ENCODE peak calls at places on chromosomes 2 and 18, in five cellular contexts. One of them, this sample, is unnamed.
A peak's percentile ranks its signal among the peaks of the same experiment; 100 is the strongest.

GRCh38 chr2:138034536-138034935 is 70.3 kb downstream of the HNMT start:
- DNase-seq in stimulated activated CD4-positive, alpha-beta T cell treated with anti-CD3 and anti-CD28 coated beads, Interleukin-15, amount 100 ng/mL, for 1 hour: no peak
- DNase-seq in WTC11: no peak
- DNase-seq in H7: peak; percentile 8
- DNase-seq in cardiac fibroblast: no peak
- DNase-seq in this sample: no peak

GRCh38 chr2:26772064-26773001 is 8.2 kb downstream of the SLC35F6 start:
- DNase-seq in WTC11: no peak
- DNase-seq in H7: no peak
- DNase-seq in stimulated activated CD4-positive, alpha-beta T cell treated with anti-CD3 and anti-CD28 coated beads, Interleukin-15, amount 100 ng/mL, for 1 hour: no peak
- DNase-seq in cardiac fibroblast: peak; percentile 77
- DNase-seq in this sample: no peak

GRCh38 chr2:231015462-231015861 is 19.5 kb downstream of the SPATA3 start:
- DNase-seq in stimulated activated CD4-positive, alpha-beta T cell treated with anti-CD3 and anti-CD28 coated beads, Interleukin-15, amount 100 ng/mL, for 1 hour: no peak
- DNase-seq in cardiac fibroblast: no peak
- DNase-seq in WTC11: no peak
- DNase-seq in H7: no peak
- DNase-seq in this sample: peak; percentile 47

GRCh38 chr2:190215620-190216019 is 104.0 kb downstream of the HIBCH start:
- DNase-seq in WTC11: no peak
- DNase-seq in cardiac fibroblast: peak; percentile 15
- DNase-seq in H7: no peak
- DNase-seq in stimulated activated CD4-positive, alpha-beta T cell treated with anti-CD3 and anti-CD28 coated beads, Interleukin-15, amount 100 ng/mL, for 1 hour: no peak
- DNase-seq in this sample: no peak

GRCh38 chr2:189391201-189391600 is 50.1 kb upstream of the WDR75 start:
- DNase-seq in stimulated activated CD4-positive, alpha-beta T cell treated with anti-CD3 and anti-CD28 coated beads, Interleukin-15, amount 100 ng/mL, for 1 hour: no peak
- DNase-seq in WTC11: no peak
- DNase-seq in cardiac fibroblast: no peak
- DNase-seq in H7: no peak
- DNase-seq in this sample: no peak

GRCh38 chr2:35447210-35447609 is 908.4 kb upstream of the CRIM1 start:
- DNase-seq in cardiac fibroblast: no peak
- DNase-seq in stimulated activated CD4-positive, alpha-beta T cell treated with anti-CD3 and anti-CD28 coated beads, Interleukin-15, amount 100 ng/mL, for 1 hour: no peak
- DNase-seq in WTC11: no peak
- DNase-seq in H7: no peak
- DNase-seq in this sample: no peak

GRCh38 chr2:97999536-97999935 is 3.8 kb upstream of the TMEM131 start:
- DNase-seq in stimulated activated CD4-positive, alpha-beta T cell treated with anti-CD3 and anti-CD28 coated beads, Interleukin-15, amount 100 ng/mL, for 1 hour: no peak
- DNase-seq in WTC11: no peak
- DNase-seq in H7: no peak
- DNase-seq in cardiac fibroblast: no peak
- DNase-seq in this sample: no peak

GRCh38 chr18:74840492-74841167 is 243.0 kb downstream of the ZNF407 start:
- DNase-seq in stimulated activated CD4-positive, alpha-beta T cell treated with anti-CD3 and anti-CD28 coated beads, Interleukin-15, amount 100 ng/mL, for 1 hour: no peak
- DNase-seq in WTC11: no peak
- DNase-seq in cardiac fibroblast: peak; percentile 89
- DNase-seq in H7: no peak
- DNase-seq in this sample: no peak

GRCh38 chr18:2881490-2882195 is 34.8 kb downstream of the EMILIN2 start:
- DNase-seq in WTC11: no peak
- DNase-seq in H7: no peak
- DNase-seq in cardiac fibroblast: peak; percentile 90
- DNase-seq in stimulated activated CD4-positive, alpha-beta T cell treated with anti-CD3 and anti-CD28 coated beads, Interleukin-15, amount 100 ng/mL, for 1 hour: no peak
- DNase-seq in this sample: no peak

GRCh38 chr18:26342646-26343045 is 116.4 kb downstream of the TAF4B start:
- DNase-seq in stimulated activated CD4-positive, alpha-beta T cell treated with anti-CD3 and anti-CD28 coated beads, Interleukin-15, amount 100 ng/mL, for 1 hour: no peak
- DNase-seq in cardiac fibroblast: no peak
- DNase-seq in WTC11: no peak
- DNase-seq in H7: no peak
- DNase-seq in this sample: no peak

GRCh38 chr18:10090668-10091067 is 176.9 kb downstream of the VAPA start:
- DNase-seq in cardiac fibroblast: no peak
- DNase-seq in H7: no peak
- DNase-seq in WTC11: no peak
- DNase-seq in stimulated activated CD4-positive, alpha-beta T cell treated with anti-CD3 and anti-CD28 coated beads, Interleukin-15, amount 100 ng/mL, for 1 hour: no peak
- DNase-seq in this sample: no peak

GRCh38 chr2:233082222-233082933 is 22.2 kb downstream of the INPP5D start:
- DNase-seq in stimulated activated CD4-positive, alpha-beta T cell treated with anti-CD3 and anti-CD28 coated beads, Interleukin-15, amount 100 ng/mL, for 1 hour: no peak
- DNase-seq in WTC11: no peak
- DNase-seq in H7: no peak
- DNase-seq in cardiac fibroblast: no peak
- DNase-seq in this sample: no peak

GRCh38 chr2:39513641-39514094 is 76.6 kb upstream of the MAP4K3 start:
- DNase-seq in H7: peak; percentile 21
- DNase-seq in cardiac fibroblast: peak; percentile 99
- DNase-seq in stimulated activated CD4-positive, alpha-beta T cell treated with anti-CD3 and anti-CD28 coated beads, Interleukin-15, amount 100 ng/mL, for 1 hour: peak; percentile 20
- DNase-seq in WTC11: peak; percentile 35
- DNase-seq in this sample: peak; percentile 55

GRCh38 chr2:102120261-102121259 is 22.0 kb upstream of the IL1R1 start:
- DNase-seq in stimulated activated CD4-positive, alpha-beta T cell treated with anti-CD3 and anti-CD28 coated beads, Interleukin-15, amount 100 ng/mL, for 1 hour: no peak
- DNase-seq in H7: no peak
- DNase-seq in cardiac fibroblast: no peak
- DNase-seq in WTC11: no peak
- DNase-seq in this sample: no peak

GRCh38 chr2:232351686-232352510 is 26.7 kb upstream of the ALPP start:
- DNase-seq in H7: peak; percentile 69
- DNase-seq in stimulated activated CD4-positive, alpha-beta T cell treated with anti-CD3 and anti-CD28 coated beads, Interleukin-15, amount 100 ng/mL, for 1 hour: no peak
- DNase-seq in WTC11: peak; percentile 32
- DNase-seq in cardiac fibroblast: no peak
- DNase-seq in this sample: no peak

GRCh38 chr2:45654250-45654649 is 2.8 kb downstream of the PRKCE start:
- DNase-seq in stimulated activated CD4-positive, alpha-beta T cell treated with anti-CD3 and anti-CD28 coated beads, Interleukin-15, amount 100 ng/mL, for 1 hour: no peak
- DNase-seq in H7: no peak
- DNase-seq in cardiac fibroblast: no peak
- DNase-seq in WTC11: no peak
- DNase-seq in this sample: no peak

GRCh38 chr2:59900728-59901452 is 652.6 kb downstream of the BCL11A start:
- DNase-seq in stimulated activated CD4-positive, alpha-beta T cell treated with anti-CD3 and anti-CD28 coated beads, Interleukin-15, amount 100 ng/mL, for 1 hour: no peak
- DNase-seq in cardiac fibroblast: no peak
- DNase-seq in H7: no peak
- DNase-seq in WTC11: no peak
- DNase-seq in this sample: no peak

GRCh38 chr2:42844901-42845685 is 52.7 kb upstream of the HAAO start:
- DNase-seq in stimulated activated CD4-positive, alpha-beta T cell treated with anti-CD3 and anti-CD28 coated beads, Interleukin-15, amount 100 ng/mL, for 1 hour: no peak
- DNase-seq in cardiac fibroblast: no peak
- DNase-seq in WTC11: no peak
- DNase-seq in H7: no peak
- DNase-seq in this sample: no peak

GRCh38 chr2:33015421-33016142 is 68.8 kb downstream of the LTBP1 start:
- DNase-seq in cardiac fibroblast: peak; percentile 87
- DNase-seq in WTC11: no peak
- DNase-seq in stimulated activated CD4-positive, alpha-beta T cell treated with anti-CD3 and anti-CD28 coated beads, Interleukin-15, amount 100 ng/mL, for 1 hour: no peak
- DNase-seq in H7: no peak
- DNase-seq in this sample: no peak

GRCh38 chr2:50395510-50396300 is 636.2 kb downstream of the NRXN1 start:
- DNase-seq in cardiac fibroblast: no peak
- DNase-seq in H7: no peak
- DNase-seq in WTC11: no peak
- DNase-seq in stimulated activated CD4-positive, alpha-beta T cell treated with anti-CD3 and anti-CD28 coated beads, Interleukin-15, amount 100 ng/mL, for 1 hour: no peak
- DNase-seq in this sample: no peak

GRCh38 chr18:11251229-11251890 is 102.0 kb upstream of the PIEZO2 start:
- DNase-seq in H7: no peak
- DNase-seq in WTC11: no peak
- DNase-seq in stimulated activated CD4-positive, alpha-beta T cell treated with anti-CD3 and anti-CD28 coated beads, Interleukin-15, amount 100 ng/mL, for 1 hour: no peak
- DNase-seq in cardiac fibroblast: peak; percentile 54
- DNase-seq in this sample: no peak

GRCh38 chr2:36376319-36376765 is 20.8 kb downstream of the CRIM1 start:
- DNase-seq in stimulated activated CD4-positive, alpha-beta T cell treated with anti-CD3 and anti-CD28 coated beads, Interleukin-15, amount 100 ng/mL, for 1 hour: no peak
- DNase-seq in cardiac fibroblast: peak; percentile 59
- DNase-seq in H7: no peak
- DNase-seq in WTC11: no peak
- DNase-seq in this sample: no peak

GRCh38 chr2:131126436-131126835 is 21.3 kb downstream of the PLEKHB2 start:
- DNase-seq in H7: no peak
- DNase-seq in WTC11: no peak
- DNase-seq in cardiac fibroblast: no peak
- DNase-seq in stimulated activated CD4-positive, alpha-beta T cell treated with anti-CD3 and anti-CD28 coated beads, Interleukin-15, amount 100 ng/mL, for 1 hour: no peak
- DNase-seq in this sample: no peak

GRCh38 chr18:42185486-42185885 is 230.5 kb downstream of the PIK3C3 start:
- DNase-seq in stimulated activated CD4-positive, alpha-beta T cell treated with anti-CD3 and anti-CD28 coated beads, Interleukin-15, amount 100 ng/mL, for 1 hour: no peak
- DNase-seq in H7: no peak
- DNase-seq in WTC11: no peak
- DNase-seq in cardiac fibroblast: no peak
- DNase-seq in this sample: no peak

GRCh38 chr18:56121669-56122068 is 516.7 kb downstream of the TXNL1 start:
- DNase-seq in stimulated activated CD4-positive, alpha-beta T cell treated with anti-CD3 and anti-CD28 coated beads, Interleukin-15, amount 100 ng/mL, for 1 hour: no peak
- DNase-seq in cardiac fibroblast: no peak
- DNase-seq in H7: no peak
- DNase-seq in WTC11: no peak
- DNase-seq in this sample: no peak

GRCh38 chr2:44974064-44974715 is 32.7 kb downstream of the SIX3 start:
- DNase-seq in cardiac fibroblast: peak; percentile 89
- DNase-seq in stimulated activated CD4-positive, alpha-beta T cell treated with anti-CD3 and anti-CD28 coated beads, Interleukin-15, amount 100 ng/mL, for 1 hour: no peak
- DNase-seq in H7: peak; percentile 86
- DNase-seq in WTC11: peak; percentile 71
- DNase-seq in this sample: peak; percentile 71

GRCh38 chr2:237536617-237537016 is 29.8 kb upstream of the PRLH start:
- DNase-seq in stimulated activated CD4-positive, alpha-beta T cell treated with anti-CD3 and anti-CD28 coated beads, Interleukin-15, amount 100 ng/mL, for 1 hour: no peak
- DNase-seq in H7: no peak
- DNase-seq in cardiac fibroblast: no peak
- DNase-seq in WTC11: no peak
- DNase-seq in this sample: no peak

GRCh38 chr2:169712791-169713227 is 18.5 kb downstream of the PHOSPHO2 start:
- DNase-seq in H7: no peak
- DNase-seq in WTC11: no peak
- DNase-seq in stimulated activated CD4-positive, alpha-beta T cell treated with anti-CD3 and anti-CD28 coated beads, Interleukin-15, amount 100 ng/mL, for 1 hour: no peak
- DNase-seq in cardiac fibroblast: no peak
- DNase-seq in this sample: no peak

GRCh38 chr2:56130463-56131070 is 53.2 kb upstream of the CCDC85A start:
- DNase-seq in WTC11: peak; percentile 39
- DNase-seq in cardiac fibroblast: peak; percentile 75
- DNase-seq in stimulated activated CD4-positive, alpha-beta T cell treated with anti-CD3 and anti-CD28 coated beads, Interleukin-15, amount 100 ng/mL, for 1 hour: no peak
- DNase-seq in H7: peak; percentile 22
- DNase-seq in this sample: peak; percentile 19

GRCh38 chr2:47309952-47310800 is 92.8 kb upstream of the MSH2 start:
- DNase-seq in WTC11: no peak
- DNase-seq in stimulated activated CD4-positive, alpha-beta T cell treated with anti-CD3 and anti-CD28 coated beads, Interleukin-15, amount 100 ng/mL, for 1 hour: no peak
- DNase-seq in H7: no peak
- DNase-seq in cardiac fibroblast: peak; percentile 46
- DNase-seq in this sample: no peak

GRCh38 chr18:8661754-8662573 is 43.4 kb upstream of the MTCL1 start:
- DNase-seq in stimulated activated CD4-positive, alpha-beta T cell treated with anti-CD3 and anti-CD28 coated beads, Interleukin-15, amount 100 ng/mL, for 1 hour: no peak
- DNase-seq in H7: peak; percentile 84
- DNase-seq in cardiac fibroblast: peak; percentile 32
- DNase-seq in WTC11: peak; percentile 72
- DNase-seq in this sample: peak; percentile 91

GRCh38 chr18:44130365-44130942 is 550.2 kb upstream of the SETBP1 start:
- DNase-seq in stimulated activated CD4-positive, alpha-beta T cell treated with anti-CD3 and anti-CD28 coated beads, Interleukin-15, amount 100 ng/mL, for 1 hour: no peak
- DNase-seq in WTC11: peak; percentile 33
- DNase-seq in H7: peak; percentile 55
- DNase-seq in cardiac fibroblast: peak; percentile 61
- DNase-seq in this sample: peak; percentile 22

GRCh38 chr18:3879114-3879835 is 429.3 kb downstream of the TGIF1 start:
- DNase-seq in stimulated activated CD4-positive, alpha-beta T cell treated with anti-CD3 and anti-CD28 coated beads, Interleukin-15, amount 100 ng/mL, for 1 hour: no peak
- DNase-seq in WTC11: no peak
- DNase-seq in cardiac fibroblast: no peak
- DNase-seq in H7: no peak
- DNase-seq in this sample: no peak